ENCODE peak calls at places on chromosomes 2 and 18, in nine cellular contexts. H is aorta, Q is EL, F is NCI-H2029 treated with DMSO at 0.1 percent for 48 hours, B is stromal cell of bone marrow, X is HuH-7.5, J is mammary epithelial cell, I is HEK293T, W is germinal center. M is an unnamed sample.

GRCh38 chr18:650428-650858 is 7.0 kb upstream of the TYMS start:
- DNase-seq in H (no peak), Q (no peak), F (peak; percentile 13), B (no peak), X (no peak), J (no peak), I (no peak), W (no peak), M (no peak)

GRCh38 chr2:20216130-20217025 is 8.6 kb downstream of the SDC1 start:
- DNase-seq in H (peak; percentile 68), Q (no peak), F (no peak), B (no peak), X (no peak), J (no peak), I (no peak), W (no peak), M (no peak)

GRCh38 chr2:8255448-8255800 is 426.4 kb upstream of the ID2 start:
- DNase-seq in H (no peak), Q (peak; percentile 9), F (no peak), B (no peak), X (no peak), J (no peak), I (no peak), W (no peak), M (no peak)

GRCh38 chr18:2905802-2906521 is 59.2 kb downstream of the EMILIN2 start:
- DNase-seq in H (peak; percentile 89), Q (peak; percentile 75), F (peak; percentile 2), B (no peak), X (peak; percentile 89), J (no peak), I (no peak), W (peak; percentile 33), M (peak; percentile 91)

GRCh38 chr2:212770240-212770639 is 231.6 kb upstream of the ERBB4 start:
- DNase-seq in H (no peak), Q (peak; percentile 5), F (no peak), B (no peak), X (no peak), J (no peak), I (no peak), W (no peak), M (no peak)

GRCh38 chr2:165793779-165794519 is at the start of gene GALNT3:
- DNase-seq in H (peak; percentile 77), Q (peak; percentile 14), F (peak; percentile 77), B (no peak), X (peak; percentile 37), J (peak; percentile 93), I (peak; percentile 53), W (peak; percentile 43), M (peak; percentile 78)

GRCh38 chr2:127181851-127182250 is 38.2 kb downstream of the CYP27C1 start:
- DNase-seq in H (no peak), Q (no peak), F (no peak), B (no peak), X (no peak), J (no peak), I (no peak), W (no peak), M (peak; percentile 57)

GRCh38 chr2:234863043-234863934 is 88.5 kb upstream of the SH3BP4 start:
- DNase-seq in H (no peak), Q (peak; percentile 61), F (no peak), B (peak; percentile 32), X (no peak), J (peak; percentile 64), I (no peak), W (no peak), M (no peak)

GRCh38 chr2:209321076-209321475 is 102.8 kb upstream of the MAP2 start:
- DNase-seq in H (no peak), Q (no peak), F (no peak), B (peak; percentile 18), X (no peak), J (no peak), I (no peak), W (no peak), M (no peak)

GRCh38 chr2:191384829-191385228 is 139.6 kb downstream of the MYO1B start:
- DNase-seq in H (no peak), Q (peak; percentile 13), F (no peak), B (no peak), X (no peak), J (no peak), I (no peak), W (no peak), M (no peak)

GRCh38 chr18:715626-716025 is 3.2 kb upstream of the ENOSF1 start:
- DNase-seq in H (no peak), Q (peak; percentile 74), F (no peak), B (peak; percentile 59), X (no peak), J (peak; percentile 83), I (no peak), W (no peak), M (no peak)

GRCh38 chr2:88450186-88450585 is 2.3 kb downstream of the FOXI3 start:
- DNase-seq in H (no peak), Q (no peak), F (no peak), B (no peak), X (no peak), J (no peak), I (no peak), W (no peak), M (no peak)

GRCh38 chr2:54899576-54900200 is 150.6 kb downstream of the RTN4 start:
- DNase-seq in H (no peak), Q (peak; percentile 67), F (peak; percentile 3), B (peak; percentile 71), X (peak; percentile 19), J (peak; percentile 53), I (no peak), W (no peak), M (no peak)

GRCh38 chr2:120483355-120483754 is 137.4 kb downstream of the INHBB start:
- DNase-seq in H (peak; percentile 43), Q (no peak), F (no peak), B (no peak), X (no peak), J (no peak), I (no peak), W (no peak), M (no peak)

M was measured in cardiac septum.